ENCODE peak calls at places on chromosomes 4 and X, in eight cellular contexts. One of them, this sample, is unnamed.

GRCh38 chr4:184649971-184650855 is 675 bp downstream of the PRIMPOL start:
- DNase-seq in right atrium auricular region: no peak
- DNase-seq in dorsolateral prefrontal cortex: peak
- DNase-seq in upper lobe of right lung: no peak
- DNase-seq in spleen: no peak
- DNase-seq in A549: peak
- DNase-seq in CD8-positive, alpha-beta memory T cell: no peak
- DNase-seq in endodermal cell: peak
- DNase-seq in this sample: no peak

GRCh38 chr4:26410385-26411293 is 79.6 kb downstream of the CCKAR start:
- DNase-seq in spleen: no peak
- DNase-seq in CD8-positive, alpha-beta memory T cell: no peak
- DNase-seq in endodermal cell: no peak
- DNase-seq in dorsolateral prefrontal cortex: no peak
- DNase-seq in upper lobe of right lung: no peak
- DNase-seq in A549: peak
- DNase-seq in right atrium auricular region: no peak
- DNase-seq in this sample: no peak

GRCh38 chr4:162485486-162485885 is 321.7 kb upstream of the FSTL5 start:
- DNase-seq in spleen: no peak
- DNase-seq in right atrium auricular region: no peak
- DNase-seq in upper lobe of right lung: no peak
- DNase-seq in A549: no peak
- DNase-seq in dorsolateral prefrontal cortex: no peak
- DNase-seq in CD8-positive, alpha-beta memory T cell: no peak
- DNase-seq in endodermal cell: no peak
- DNase-seq in this sample: no peak

GRCh38 chr4:82213485-82214162 is 160.2 kb downstream of the HNRNPD start:
- DNase-seq in right atrium auricular region: no peak
- DNase-seq in endodermal cell: no peak
- DNase-seq in spleen: no peak
- DNase-seq in CD8-positive, alpha-beta memory T cell: no peak
- DNase-seq in dorsolateral prefrontal cortex: no peak
- DNase-seq in A549: no peak
- DNase-seq in upper lobe of right lung: no peak
- DNase-seq in this sample: no peak

GRCh38 chrX:132092439-132093065 is 35.3 kb downstream of the FRMD7 start:
- DNase-seq in A549: peak
- DNase-seq in CD8-positive, alpha-beta memory T cell: peak
- DNase-seq in upper lobe of right lung: no peak
- DNase-seq in dorsolateral prefrontal cortex: no peak
- DNase-seq in right atrium auricular region: peak
- DNase-seq in spleen: no peak
- DNase-seq in endodermal cell: peak
- DNase-seq in this sample: peak

GRCh38 chrX:10156199-10157031 is at the start of gene CLCN4:
- DNase-seq in spleen: peak
- DNase-seq in endodermal cell: peak
- DNase-seq in upper lobe of right lung: peak
- DNase-seq in A549: peak
- DNase-seq in dorsolateral prefrontal cortex: peak
- DNase-seq in CD8-positive, alpha-beta memory T cell: no peak
- DNase-seq in right atrium auricular region: peak
- DNase-seq in this sample: no peak

GRCh38 chrX:132533409-132533808 is 44.6 kb upstream of the MBNL3 start:
- DNase-seq in CD8-positive, alpha-beta memory T cell: no peak
- DNase-seq in spleen: no peak
- DNase-seq in upper lobe of right lung: no peak
- DNase-seq in endodermal cell: no peak
- DNase-seq in A549: no peak
- DNase-seq in dorsolateral prefrontal cortex: no peak
- DNase-seq in right atrium auricular region: no peak
- DNase-seq in this sample: no peak

GRCh38 chr4:83855044-83855443 is 319.1 kb downstream of the GPAT3 start:
- DNase-seq in CD8-positive, alpha-beta memory T cell: no peak
- DNase-seq in A549: peak
- DNase-seq in right atrium auricular region: no peak
- DNase-seq in dorsolateral prefrontal cortex: no peak
- DNase-seq in spleen: no peak
- DNase-seq in endodermal cell: no peak
- DNase-seq in upper lobe of right lung: no peak
- DNase-seq in this sample: no peak

GRCh38 chr4:48093949-48094550 is 40.0 kb downstream of the TXK start:
- DNase-seq in A549: peak
- DNase-seq in endodermal cell: peak
- DNase-seq in CD8-positive, alpha-beta memory T cell: no peak
- DNase-seq in dorsolateral prefrontal cortex: no peak
- DNase-seq in right atrium auricular region: no peak
- DNase-seq in upper lobe of right lung: no peak
- DNase-seq in spleen: no peak
- DNase-seq in this sample: no peak

GRCh38 chr4:186265683-186266648 is at the start of gene F11:
- DNase-seq in spleen: no peak
- DNase-seq in right atrium auricular region: no peak
- DNase-seq in A549: no peak
- DNase-seq in dorsolateral prefrontal cortex: no peak
- DNase-seq in CD8-positive, alpha-beta memory T cell: no peak
- DNase-seq in upper lobe of right lung: no peak
- DNase-seq in endodermal cell: peak
- DNase-seq in this sample: no peak

GRCh38 chr4:81982846-81983540 is 390.8 kb downstream of the HNRNPD start:
- DNase-seq in endodermal cell: no peak
- DNase-seq in dorsolateral prefrontal cortex: no peak
- DNase-seq in CD8-positive, alpha-beta memory T cell: no peak
- DNase-seq in spleen: no peak
- DNase-seq in right atrium auricular region: no peak
- DNase-seq in A549: no peak
- DNase-seq in upper lobe of right lung: no peak
- DNase-seq in this sample: no peak

GRCh38 chrX:17788439-17788838 is 51.1 kb downstream of the SCML1 start:
- DNase-seq in spleen: no peak
- DNase-seq in CD8-positive, alpha-beta memory T cell: peak
- DNase-seq in upper lobe of right lung: peak
- DNase-seq in endodermal cell: peak
- DNase-seq in A549: peak
- DNase-seq in dorsolateral prefrontal cortex: peak
- DNase-seq in right atrium auricular region: no peak
- DNase-seq in this sample: no peak

GRCh38 chr4:108118505-108118904 is 50.2 kb downstream of the LEF1 start:
- DNase-seq in A549: peak
- DNase-seq in dorsolateral prefrontal cortex: no peak
- DNase-seq in right atrium auricular region: no peak
- DNase-seq in CD8-positive, alpha-beta memory T cell: no peak
- DNase-seq in spleen: no peak
- DNase-seq in upper lobe of right lung: no peak
- DNase-seq in endodermal cell: no peak
- DNase-seq in this sample: no peak

GRCh38 chr4:102430511-102430910 is 70.6 kb upstream of the NFKB1 start:
- DNase-seq in dorsolateral prefrontal cortex: no peak
- DNase-seq in A549: peak
- DNase-seq in CD8-positive, alpha-beta memory T cell: no peak
- DNase-seq in spleen: no peak
- DNase-seq in right atrium auricular region: no peak
- DNase-seq in upper lobe of right lung: no peak
- DNase-seq in endodermal cell: no peak
- DNase-seq in this sample: no peak

DNA sequence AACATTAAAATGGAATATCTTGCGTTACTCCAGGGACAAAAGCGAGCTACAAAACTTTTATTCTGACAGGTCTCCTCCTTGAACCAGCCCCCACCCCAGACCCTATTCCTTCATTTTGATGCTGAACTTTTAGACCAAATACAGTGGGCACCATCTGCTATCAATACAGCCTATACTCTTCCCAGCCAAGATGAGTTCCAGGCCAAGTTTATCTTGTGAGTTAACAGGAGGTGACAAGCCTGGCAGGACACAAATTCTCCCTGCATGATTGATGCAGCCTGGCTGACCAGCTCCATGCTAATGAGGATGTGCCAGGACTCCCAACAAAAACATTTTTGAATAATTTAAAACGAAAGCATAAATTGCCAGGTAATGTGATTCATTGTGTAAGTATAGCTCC is 125.0 kb downstream of the COL25A1 start:
- DNase-seq in dorsolateral prefrontal cortex: no peak
- DNase-seq in endodermal cell: no peak
- DNase-seq in right atrium auricular region: no peak
- DNase-seq in spleen: no peak
- DNase-seq in A549: no peak
- DNase-seq in CD8-positive, alpha-beta memory T cell: no peak
- DNase-seq in upper lobe of right lung: no peak
- DNase-seq in this sample: no peak
- H3K4me3 ChIP-seq in dorsolateral prefrontal cortex: no peak
- H3K4me3 ChIP-seq in endodermal cell: no peak
- H3K4me3 ChIP-seq in right atrium auricular region: no peak
- H3K4me3 ChIP-seq in spleen: no peak
- H3K4me3 ChIP-seq in A549: no peak
- H3K4me3 ChIP-seq in CD8-positive, alpha-beta memory T cell: no peak
- H3K4me3 ChIP-seq in upper lobe of right lung: no peak
- H3K4me3 ChIP-seq in this sample: no peak

DNA sequence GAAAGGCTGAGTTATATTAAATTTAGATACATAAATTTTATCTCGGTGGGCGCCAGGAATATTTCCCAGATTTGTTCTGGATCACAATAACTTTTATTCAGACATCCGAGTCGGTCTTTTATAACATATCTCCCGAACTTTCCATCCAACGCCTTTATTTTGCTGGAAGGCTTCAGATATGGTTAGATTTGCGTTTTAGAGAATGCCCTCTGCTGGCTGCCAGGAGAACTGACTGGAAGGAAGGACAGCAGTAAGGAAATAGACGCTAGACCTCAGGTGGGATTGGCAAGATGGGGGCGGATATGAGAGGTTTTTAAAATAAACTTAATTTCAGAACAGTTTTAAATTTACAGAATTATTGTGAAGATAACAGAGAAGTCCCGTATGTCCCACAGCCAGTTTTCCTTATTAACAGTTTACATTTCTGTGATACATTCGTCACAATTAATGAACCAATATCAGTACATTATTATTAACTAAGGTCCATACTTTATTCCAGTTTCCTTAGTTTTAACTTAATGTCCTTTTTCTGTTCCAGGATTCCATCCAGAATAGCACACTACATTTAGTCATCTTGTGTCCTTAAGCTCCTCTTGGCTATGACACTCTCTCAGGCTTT is 4.6 kb upstream of the KANTR start:
- DNase-seq in A549: peak
- DNase-seq in endodermal cell: no peak
- DNase-seq in CD8-positive, alpha-beta memory T cell: no peak
- DNase-seq in spleen: peak
- DNase-seq in right atrium auricular region: no peak
- DNase-seq in dorsolateral prefrontal cortex: peak
- DNase-seq in upper lobe of right lung: no peak
- DNase-seq in this sample: no peak
- H3K4me3 ChIP-seq in A549: peak
- H3K4me3 ChIP-seq in endodermal cell: peak
- H3K4me3 ChIP-seq in CD8-positive, alpha-beta memory T cell: peak
- H3K4me3 ChIP-seq in spleen: peak
- H3K4me3 ChIP-seq in right atrium auricular region: peak
- H3K4me3 ChIP-seq in dorsolateral prefrontal cortex: peak
- H3K4me3 ChIP-seq in upper lobe of right lung: peak
- H3K4me3 ChIP-seq in this sample: peak

DNA sequence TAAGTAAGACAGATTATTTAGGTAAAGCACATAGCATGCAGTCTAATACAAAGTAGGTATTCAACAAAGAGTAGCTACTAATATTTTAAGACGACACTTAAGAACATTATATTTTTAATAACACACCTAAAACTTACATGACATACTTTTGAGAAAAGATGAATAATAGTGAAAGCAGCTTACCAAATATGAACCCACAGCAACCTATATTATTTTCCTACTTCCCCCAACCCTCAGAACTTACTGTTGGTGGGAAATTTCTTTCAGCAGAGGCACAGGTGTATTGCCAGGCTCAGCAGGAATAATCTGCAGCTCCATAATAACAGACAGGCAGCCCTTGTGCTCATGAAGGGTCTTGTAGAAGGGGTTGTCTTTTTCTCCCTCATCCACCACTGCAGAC is 498.9 kb downstream of the GLUD2 start:
- DNase-seq in upper lobe of right lung: no peak
- DNase-seq in CD8-positive, alpha-beta memory T cell: no peak
- DNase-seq in endodermal cell: no peak
- DNase-seq in spleen: no peak
- DNase-seq in right atrium auricular region: no peak
- DNase-seq in A549: no peak
- DNase-seq in dorsolateral prefrontal cortex: no peak
- DNase-seq in this sample: no peak
- H3K4me3 ChIP-seq in upper lobe of right lung: no peak
- H3K4me3 ChIP-seq in CD8-positive, alpha-beta memory T cell: no peak
- H3K4me3 ChIP-seq in endodermal cell: no peak
- H3K4me3 ChIP-seq in spleen: no peak
- H3K4me3 ChIP-seq in right atrium auricular region: no peak
- H3K4me3 ChIP-seq in A549: no peak
- H3K4me3 ChIP-seq in dorsolateral prefrontal cortex: no peak
- H3K4me3 ChIP-seq in this sample: no peak

DNA sequence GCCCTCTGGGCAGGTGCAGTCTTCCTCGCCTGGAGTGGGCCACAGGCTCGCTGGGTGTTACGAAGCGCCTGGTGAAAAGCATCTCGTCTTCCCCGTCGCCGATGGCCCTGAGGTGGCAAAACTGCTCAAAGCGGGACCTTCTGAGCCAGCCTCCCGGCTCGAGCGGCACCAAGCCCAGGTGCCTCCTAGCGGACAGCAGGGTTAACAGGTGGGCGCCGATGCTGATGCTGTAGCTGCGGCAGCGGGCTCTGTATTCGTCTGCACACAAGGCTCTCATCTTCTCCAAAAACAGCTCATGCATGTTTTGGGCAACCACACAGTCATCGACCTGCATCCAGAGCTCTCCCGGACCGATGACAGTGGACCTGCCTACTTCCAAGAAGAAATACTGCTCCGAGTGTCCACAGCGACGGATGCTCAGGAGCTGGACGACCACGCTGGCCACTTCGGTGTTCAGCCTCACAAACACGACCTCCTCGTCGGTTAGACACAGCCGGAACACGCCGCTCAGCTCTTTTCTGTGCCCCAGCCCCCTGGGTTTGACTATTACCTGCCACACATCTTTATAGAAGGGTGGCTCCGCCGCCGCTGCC is 1.2 kb downstream of the IRS4 start:
- DNase-seq in dorsolateral prefrontal cortex: no peak
- DNase-seq in right atrium auricular region: no peak
- DNase-seq in upper lobe of right lung: peak
- DNase-seq in endodermal cell: peak
- DNase-seq in A549: peak
- DNase-seq in CD8-positive, alpha-beta memory T cell: no peak
- DNase-seq in spleen: no peak
- DNase-seq in this sample: no peak
- H3K4me3 ChIP-seq in dorsolateral prefrontal cortex: peak
- H3K4me3 ChIP-seq in right atrium auricular region: no peak
- H3K4me3 ChIP-seq in upper lobe of right lung: no peak
- H3K4me3 ChIP-seq in endodermal cell: peak
- H3K4me3 ChIP-seq in A549: peak
- H3K4me3 ChIP-seq in CD8-positive, alpha-beta memory T cell: no peak
- H3K4me3 ChIP-seq in spleen: no peak
- H3K4me3 ChIP-seq in this sample: peak

GRCh38 chrX:48899078-48899410 is 1.3 kb downstream of the PQBP1 start:
- DNase-seq in upper lobe of right lung: no peak
- DNase-seq in CD8-positive, alpha-beta memory T cell: no peak
- DNase-seq in dorsolateral prefrontal cortex: no peak
- DNase-seq in endodermal cell: no peak
- DNase-seq in A549: no peak
- DNase-seq in right atrium auricular region: no peak
- DNase-seq in spleen: peak
- DNase-seq in this sample: no peak
- H3K4me3 ChIP-seq in upper lobe of right lung: no peak
- H3K4me3 ChIP-seq in CD8-positive, alpha-beta memory T cell: no peak
- H3K4me3 ChIP-seq in dorsolateral prefrontal cortex: no peak
- H3K4me3 ChIP-seq in endodermal cell: no peak
- H3K4me3 ChIP-seq in A549: peak
- H3K4me3 ChIP-seq in right atrium auricular region: no peak
- H3K4me3 ChIP-seq in spleen: no peak
- H3K4me3 ChIP-seq in this sample: no peak

This sample was measured in thoracic aorta.